ENCODE peak calls at places on chromosomes 3 and 15, in six cellular contexts. D is lower leg skin, M is DND-41, O is SW 1271, E is iris pigment epithelial cell, H is AG04449. C is an unnamed sample.

GRCh38 chr3:170368921-170369320 is 11.4 kb downstream of the SKIL start:
- DNase-seq in D (no peak), M (no peak), O (no peak), E (no peak), H (no peak), C (no peak)

GRCh38 chr15:74752486-74753395 is 4.1 kb downstream of the CYP1A2 start:
- DNase-seq in D (no peak), M (no peak), O (no peak), E (peak; percentile 59), H (peak; percentile 60), C (no peak)

GRCh38 chr3:184582583-184582982 is 21.0 kb downstream of the EPHB3 start:
- DNase-seq in D (no peak), M (no peak), O (no peak), E (peak; percentile 66), H (no peak), C (peak; percentile 77)

GRCh38 chr15:31391687-31392671 is 65.3 kb downstream of the KLF13 start:
- DNase-seq in D (peak; percentile 99), M (peak; percentile 49), O (no peak), E (peak; percentile 46), H (no peak), C (peak; percentile 94)

GRCh38 chr3:141240290-141241247 is 8.9 kb downstream of the PXYLP1 start:
- DNase-seq in D (peak; percentile 66), M (peak; percentile 25), O (no peak), E (peak; percentile 47), H (no peak), C (no peak)

GRCh38 chr15:74123131-74123429 is 7.3 kb upstream of the ISLR2 start:
- DNase-seq in D (no peak), M (peak; percentile 54), O (no peak), E (no peak), H (no peak), C (no peak)

GRCh38 chr15:55907797-55908196 is 85.6 kb downstream of the NEDD4 start:
- DNase-seq in D (no peak), M (no peak), O (peak; percentile 99), E (peak; percentile 99), H (peak; percentile 96), C (no peak)

GRCh38 chr3:139762307-139762706 is 84.5 kb upstream of the NMNAT3 start:
- DNase-seq in D (no peak), M (no peak), O (no peak), E (no peak), H (no peak), C (no peak)

GRCh38 chr3:186953011-186953487 is 22.7 kb downstream of the ST6GAL1 start:
- DNase-seq in D (no peak), M (no peak), O (peak; percentile 27), E (peak; percentile 52), H (no peak), C (no peak)

GRCh38 chr3:61866961-61867461 is 305.6 kb downstream of the PTPRG start:
- DNase-seq in D (no peak), M (no peak), O (no peak), E (no peak), H (no peak), C (no peak)

GRCh38 chr15:51117270-51117669 is 22.6 kb upstream of the TNFAIP8L3 start:
- DNase-seq in D (no peak), M (no peak), O (no peak), E (peak; percentile 84), H (no peak), C (no peak)

GRCh38 chr15:85154061-85154460 is 172.4 kb downstream of the PDE8A start:
- DNase-seq in D (no peak), M (no peak), O (no peak), E (no peak), H (no peak), C (no peak)

GRCh38 chr15:90711418-90711824 is 5.7 kb upstream of the BLM start:
- DNase-seq in D (no peak), M (no peak), O (no peak), E (no peak), H (no peak), C (no peak)

GRCh38 chr15:58985443-58985842 is 2.0 kb upstream of the RNF111 start:
- DNase-seq in D (peak; percentile 92), M (no peak), O (no peak), E (peak; percentile 56), H (no peak), C (peak; percentile 74)

GRCh38 chr15:64356443-64357040 is 569 bp upstream of the CSNK1G1 start:
- DNase-seq in D (peak; percentile 75), M (no peak), O (peak; percentile 96), E (peak; percentile 86), H (peak; percentile 52), C (no peak)

GRCh38 chr3:109125902-109126301 is 8.0 kb upstream of the MORC1 start:
- DNase-seq in D (no peak), M (no peak), O (no peak), E (no peak), H (no peak), C (no peak)

GRCh38 chr15:25609371-25609770 is 170.5 kb upstream of the UBE3A start:
- DNase-seq in D (no peak), M (no peak), O (no peak), E (no peak), H (no peak), C (no peak)

GRCh38 chr3:32106929-32107362 is 526 bp downstream of the GPD1L start:
- DNase-seq in D (peak; percentile 86), M (no peak), O (peak; percentile 35), E (no peak), H (no peak), C (no peak)

GRCh38 chr3:138468886-138469285 is 34.5 kb downstream of the ESYT3 start:
- DNase-seq in D (no peak), M (no peak), O (no peak), E (peak; percentile 18), H (no peak), C (no peak)

GRCh38 chr15:68431037-68431791 is 749 bp downstream of the ITGA11 start:
- DNase-seq in D (peak; percentile 89), M (no peak), O (no peak), E (peak; percentile 8), H (no peak), C (peak; percentile 68)

GRCh38 chr3:187063286-187064081 is 75.8 kb downstream of the RPL39L start:
- DNase-seq in D (no peak), M (no peak), O (no peak), E (peak; percentile 85), H (no peak), C (no peak)

GRCh38 chr15:74866090-74866489 is 7.1 kb downstream of the SCAMP2 start:
- DNase-seq in D (no peak), M (no peak), O (no peak), E (peak; percentile 85), H (peak; percentile 49), C (no peak)

GRCh38 chr15:90232941-90233700 is 620 bp downstream of the CIB1 start:
- DNase-seq in D (peak; percentile 92), M (peak; percentile 54), O (peak; percentile 79), E (peak; percentile 46), H (no peak), C (peak; percentile 75)

GRCh38 chr3:182124187-182124586 is 412.5 kb downstream of the SOX2 start:
- DNase-seq in D (no peak), M (no peak), O (no peak), E (no peak), H (no peak), C (no peak)

GRCh38 chr3:160796813-160797164 is 40.8 kb downstream of the PPM1L start:
- DNase-seq in D (no peak), M (no peak), O (no peak), E (no peak), H (no peak), C (no peak)

GRCh38 chr3:123750659-123751420 is 133.3 kb downstream of the MYLK start:
- DNase-seq in D (no peak), M (no peak), O (peak; percentile 87), E (peak; percentile 71), H (no peak), C (no peak)

GRCh38 chr15:63133786-63134185 is 12.1 kb downstream of the LACTB start:
- DNase-seq in D (no peak), M (no peak), O (no peak), E (peak; percentile 79), H (no peak), C (no peak)

GRCh38 chr15:60899322-60899966 is 329.7 kb downstream of the RORA start:
- DNase-seq in D (no peak), M (no peak), O (no peak), E (no peak), H (no peak), C (no peak)

GRCh38 chr15:87645723-87646122 is 610.8 kb downstream of the NTRK3 start:
- DNase-seq in D (no peak), M (no peak), O (no peak), E (no peak), H (no peak), C (no peak)

GRCh38 chr3:138567403-138567802 is 26.7 kb downstream of the CEP70 start:
- DNase-seq in D (no peak), M (no peak), O (no peak), E (no peak), H (no peak), C (no peak)

GRCh38 chr15:68774120-68774519 is 46.6 kb downstream of the ANP32A start:
- DNase-seq in D (no peak), M (no peak), O (no peak), E (no peak), H (no peak), C (no peak)

GRCh38 chr3:69149586-69149985 is 27.2 kb upstream of the LMOD3 start:
- DNase-seq in D (no peak), M (no peak), O (no peak), E (no peak), H (no peak), C (no peak)

GRCh38 chr3:50317303-50317702 is 5.2 kb downstream of the HYAL2 start:
- DNase-seq in D (no peak), M (no peak), O (no peak), E (no peak), H (no peak), C (no peak)

GRCh38 chr3:164673738-164674137 is 404.6 kb downstream of the SI start:
- DNase-seq in D (no peak), M (no peak), O (peak; percentile 8), E (no peak), H (no peak), C (no peak)

GRCh38 chr3:161508852-161509477 is 12.4 kb downstream of the OTOL1 start:
- DNase-seq in D (no peak), M (no peak), O (peak; percentile 18), E (peak; percentile 1), H (no peak), C (no peak)

GRCh38 chr3:181316481-181316880 is 326.9 kb upstream of the DNAJC19 start:
- DNase-seq in D (no peak), M (peak; percentile 30), O (no peak), E (peak; percentile 57), H (no peak), C (no peak)

GRCh38 chr3:414063-414462 is 217.5 kb downstream of the CHL1 start:
- DNase-seq in D (no peak), M (no peak), O (peak; percentile 20), E (peak; percentile 6), H (no peak), C (no peak)

GRCh38 chr3:13282986-13283876 is 136.9 kb downstream of the NUP210 start:
- DNase-seq in D (no peak), M (peak; percentile 50), O (peak; percentile 48), E (peak; percentile 15), H (no peak), C (no peak)

GRCh38 chr15:52537459-52537858 is 8.8 kb upstream of the MYO5A start:
- DNase-seq in D (no peak), M (no peak), O (no peak), E (no peak), H (no peak), C (no peak)